ENCODE peak calls at places on chromosomes 7 and 10, in eight cellular contexts. One of them, this sample, is unnamed.

GRCh38 chr7:148901178-148901577 is 17.1 kb upstream of the EZH2 start:
- DNase-seq in RKO: no peak
- DNase-seq in NCI-H1436: no peak
- DNase-seq in kidney tubule cell: no peak
- DNase-seq in tibial artery: no peak
- DNase-seq in stimulated activated naive B cell treated with anti-CD40 and anti-IgM and Interleukin-4, amounts not matched to agents 10 μg/mL and 1 μg/mL and 100 μg/mL, for 72 hours: no peak
- DNase-seq in astrocyte of the spinal cord: no peak
- DNase-seq in GM12892: no peak
- DNase-seq in this sample: no peak

GRCh38 chr10:1938317-1938716 is 201.0 kb upstream of the ADARB2 start:
- DNase-seq in RKO: no peak
- DNase-seq in NCI-H1436: no peak
- DNase-seq in kidney tubule cell: no peak
- DNase-seq in tibial artery: no peak
- DNase-seq in stimulated activated naive B cell treated with anti-CD40 and anti-IgM and Interleukin-4, amounts not matched to agents 10 μg/mL and 1 μg/mL and 100 μg/mL, for 72 hours: no peak
- DNase-seq in astrocyte of the spinal cord: no peak
- DNase-seq in GM12892: no peak
- DNase-seq in this sample: no peak

GRCh38 chr10:43942096-43942885 is 293.6 kb upstream of the ZNF32 start:
- DNase-seq in RKO: no peak
- DNase-seq in NCI-H1436: no peak
- DNase-seq in kidney tubule cell: no peak
- DNase-seq in tibial artery: no peak
- DNase-seq in stimulated activated naive B cell treated with anti-CD40 and anti-IgM and Interleukin-4, amounts not matched to agents 10 μg/mL and 1 μg/mL and 100 μg/mL, for 72 hours: no peak
- DNase-seq in astrocyte of the spinal cord: no peak
- DNase-seq in GM12892: no peak
- DNase-seq in this sample: no peak

GRCh38 chr7:75033064-75033463 is 40.5 kb downstream of the RCC1L start:
- DNase-seq in RKO: no peak
- DNase-seq in NCI-H1436: no peak
- DNase-seq in kidney tubule cell: no peak
- DNase-seq in tibial artery: no peak
- DNase-seq in stimulated activated naive B cell treated with anti-CD40 and anti-IgM and Interleukin-4, amounts not matched to agents 10 μg/mL and 1 μg/mL and 100 μg/mL, for 72 hours: no peak
- DNase-seq in astrocyte of the spinal cord: no peak
- DNase-seq in GM12892: no peak
- DNase-seq in this sample: no peak

GRCh38 chr7:1380211-1380815 is 79.0 kb downstream of the MICALL2 start:
- DNase-seq in RKO: no peak
- DNase-seq in NCI-H1436: no peak
- DNase-seq in kidney tubule cell: no peak
- DNase-seq in tibial artery: no peak
- DNase-seq in stimulated activated naive B cell treated with anti-CD40 and anti-IgM and Interleukin-4, amounts not matched to agents 10 μg/mL and 1 μg/mL and 100 μg/mL, for 72 hours: no peak
- DNase-seq in astrocyte of the spinal cord: no peak
- DNase-seq in GM12892: no peak
- DNase-seq in this sample: no peak

GRCh38 chr10:104037261-104037951 is 48.3 kb downstream of the COL17A1 start:
- DNase-seq in RKO: no peak
- DNase-seq in NCI-H1436: peak
- DNase-seq in kidney tubule cell: no peak
- DNase-seq in tibial artery: no peak
- DNase-seq in stimulated activated naive B cell treated with anti-CD40 and anti-IgM and Interleukin-4, amounts not matched to agents 10 μg/mL and 1 μg/mL and 100 μg/mL, for 72 hours: no peak
- DNase-seq in astrocyte of the spinal cord: no peak
- DNase-seq in GM12892: no peak
- DNase-seq in this sample: no peak

GRCh38 chr7:51069411-51070083 is 247.1 kb downstream of the COBL start:
- DNase-seq in RKO: no peak
- DNase-seq in NCI-H1436: no peak
- DNase-seq in kidney tubule cell: peak
- DNase-seq in tibial artery: no peak
- DNase-seq in stimulated activated naive B cell treated with anti-CD40 and anti-IgM and Interleukin-4, amounts not matched to agents 10 μg/mL and 1 μg/mL and 100 μg/mL, for 72 hours: no peak
- DNase-seq in astrocyte of the spinal cord: no peak
- DNase-seq in GM12892: no peak
- DNase-seq in this sample: no peak

GRCh38 chr7:128352138-128352537 is 8.4 kb upstream of the RBM28 start:
- DNase-seq in RKO: no peak
- DNase-seq in NCI-H1436: no peak
- DNase-seq in kidney tubule cell: peak
- DNase-seq in tibial artery: no peak
- DNase-seq in stimulated activated naive B cell treated with anti-CD40 and anti-IgM and Interleukin-4, amounts not matched to agents 10 μg/mL and 1 μg/mL and 100 μg/mL, for 72 hours: no peak
- DNase-seq in astrocyte of the spinal cord: peak
- DNase-seq in GM12892: no peak
- DNase-seq in this sample: no peak

GRCh38 chr7:1586827-1587705 is 17.2 kb upstream of the PSMG3 start:
- DNase-seq in RKO: no peak
- DNase-seq in NCI-H1436: no peak
- DNase-seq in kidney tubule cell: no peak
- DNase-seq in tibial artery: no peak
- DNase-seq in stimulated activated naive B cell treated with anti-CD40 and anti-IgM and Interleukin-4, amounts not matched to agents 10 μg/mL and 1 μg/mL and 100 μg/mL, for 72 hours: no peak
- DNase-seq in astrocyte of the spinal cord: no peak
- DNase-seq in GM12892: no peak
- DNase-seq in this sample: no peak

GRCh38 chr10:44064317-44064716 is 320.6 kb downstream of the CXCL12 start:
- DNase-seq in RKO: no peak
- DNase-seq in NCI-H1436: no peak
- DNase-seq in kidney tubule cell: no peak
- DNase-seq in tibial artery: no peak
- DNase-seq in stimulated activated naive B cell treated with anti-CD40 and anti-IgM and Interleukin-4, amounts not matched to agents 10 μg/mL and 1 μg/mL and 100 μg/mL, for 72 hours: no peak
- DNase-seq in astrocyte of the spinal cord: no peak
- DNase-seq in GM12892: no peak
- DNase-seq in this sample: no peak

GRCh38 chr10:122140941-122141623 is 130.0 kb upstream of the BTBD16 start:
- DNase-seq in RKO: peak
- DNase-seq in NCI-H1436: no peak
- DNase-seq in kidney tubule cell: peak
- DNase-seq in tibial artery: peak
- DNase-seq in stimulated activated naive B cell treated with anti-CD40 and anti-IgM and Interleukin-4, amounts not matched to agents 10 μg/mL and 1 μg/mL and 100 μg/mL, for 72 hours: no peak
- DNase-seq in astrocyte of the spinal cord: peak
- DNase-seq in GM12892: no peak
- DNase-seq in this sample: peak

This sample was measured in LoVo.